ENCODE peak calls at places on chromosome 1, in four cellular contexts. T, H, K and P are unnamed samples.

GRCh38 chr1:157137051-157137772 is 983 bp downstream of the ETV3 start:
- DNase-seq in T (no peak), K (peak), H (no peak), P (peak)

GRCh38 chr1:150144606-150145005 is 5.1 kb upstream of the PLEKHO1 start:
- DNase-seq in T (no peak), K (peak), H (no peak), P (no peak)

GRCh38 chr1:19450811-19451564 is 34.4 kb downstream of the CAPZB start:
- DNase-seq in K (peak), T (no peak), H (no peak), P (no peak)

GRCh38 chr1:155827450-155827849 is 29.6 kb downstream of the GON4L start:
- DNase-seq in T (no peak), H (no peak), K (no peak), P (no peak)

GRCh38 chr1:12650001-12650421 is 6.1 kb downstream of the AADACL4 start:
- DNase-seq in T (no peak), K (peak), H (no peak), P (no peak)

GRCh38 chr1:61142726-61143500 is 60.6 kb downstream of the NFIA start:
- DNase-seq in T (no peak), K (no peak), H (no peak), P (no peak)

GRCh38 chr1:219365435-219365834 is 191.8 kb downstream of the LYPLAL1 start:
- DNase-seq in K (no peak), T (no peak), H (no peak), P (no peak)

GRCh38 chr1:150309758-150310495 is 11.4 kb upstream of the PRPF3 start:
- DNase-seq in T (no peak), K (no peak), H (no peak), P (no peak)

GRCh38 chr1:84298688-84299535 is 2.6 kb upstream of the SAMD13 start:
- DNase-seq in K (peak), T (peak), H (peak), P (peak)

GRCh38 chr1:30778156-30778978 is 20.8 kb upstream of the LAPTM5 start:
- DNase-seq in T (no peak), K (peak), H (no peak), P (no peak)

GRCh38 chr1:93042134-93042821 is 36.8 kb upstream of the MTF2 start:
- DNase-seq in T (peak), H (peak), K (no peak), P (peak)

GRCh38 chr1:17156108-17156507 is 36.9 kb upstream of the PADI2 start:
- DNase-seq in K (no peak), T (no peak), H (no peak), P (no peak)

DNA sequence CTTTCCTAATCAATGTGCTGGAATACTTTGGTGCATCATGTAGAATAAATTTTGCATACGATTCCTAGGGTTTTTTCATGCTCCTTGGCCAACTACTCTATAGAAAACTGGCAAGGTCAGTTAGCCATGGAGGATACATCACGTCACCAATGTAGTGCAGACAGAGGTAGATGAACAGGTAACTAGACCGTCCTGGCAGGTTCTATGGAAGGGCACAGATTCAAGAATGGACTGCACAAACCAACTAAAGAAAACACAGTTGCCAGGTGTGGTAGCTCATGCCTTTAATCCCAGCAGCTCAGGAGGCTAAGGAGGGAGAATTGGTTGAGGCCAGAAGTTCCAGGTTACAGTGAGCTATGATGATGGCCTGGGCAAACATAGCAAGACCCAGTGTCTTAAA is 9.9 kb downstream of the MTF1 start:
- DNase-seq in T (no peak), H (no peak), K (no peak), P (no peak)
- TF ChIP-seq POLR2A in T (no peak), H (no peak), K (no peak), P (no peak)

GRCh38 chr1:220917101-220917500 is 37.9 kb downstream of the HLX start:
- DNase-seq in H (no peak), K (no peak), T (no peak), P (no peak)

GRCh38 chr1:220915954-220916353 is 36.7 kb downstream of the HLX start:
- DNase-seq in H (no peak), T (no peak), K (no peak), P (no peak)

GRCh38 chr1:220918285-220918951 is 39.2 kb downstream of the HLX start:
- DNase-seq in H (no peak), K (no peak), T (no peak), P (no peak)

GRCh38 chr1:220915117-220915440 is 35.8 kb downstream of the HLX start:
- DNase-seq in H (no peak), T (no peak), K (no peak), P (no peak)

DNA sequence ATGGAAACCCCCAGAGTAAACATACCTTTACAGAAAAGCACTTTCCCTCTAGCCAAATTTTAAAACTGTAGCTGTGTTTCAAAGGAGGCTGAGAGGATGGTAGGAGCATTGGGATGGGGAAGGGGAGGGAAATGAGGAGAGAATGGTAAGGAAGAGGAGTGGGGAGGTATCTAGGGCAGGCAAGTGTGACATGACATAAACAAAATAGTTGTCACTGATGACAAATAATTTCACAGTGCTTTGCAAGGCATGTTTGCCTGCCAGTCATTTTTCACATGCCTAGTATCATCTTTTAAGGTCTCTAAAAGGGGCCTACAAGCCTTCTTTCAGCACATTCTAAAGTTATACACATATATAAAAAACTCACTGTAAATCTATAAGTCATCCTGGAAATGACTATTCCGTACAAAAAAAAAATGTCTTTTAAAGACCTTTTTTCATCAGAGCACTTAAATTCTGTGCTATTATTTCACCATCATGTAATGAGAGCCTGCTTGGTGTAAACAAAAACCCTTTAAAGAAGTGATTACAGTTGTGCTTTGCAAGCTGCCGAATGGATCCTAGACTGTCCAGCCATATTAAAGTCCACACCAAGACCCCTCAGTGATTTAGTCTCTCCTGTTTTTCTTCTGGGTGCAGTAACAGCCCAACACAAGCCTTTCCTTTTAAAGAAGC is 38.4 kb downstream of the HLX start:
- DNase-seq in K (no peak), H (no peak), T (no peak), P (no peak)
- TF ChIP-seq POLR2A in K (no peak), H (no peak), T (no peak), P (no peak)

DNA sequence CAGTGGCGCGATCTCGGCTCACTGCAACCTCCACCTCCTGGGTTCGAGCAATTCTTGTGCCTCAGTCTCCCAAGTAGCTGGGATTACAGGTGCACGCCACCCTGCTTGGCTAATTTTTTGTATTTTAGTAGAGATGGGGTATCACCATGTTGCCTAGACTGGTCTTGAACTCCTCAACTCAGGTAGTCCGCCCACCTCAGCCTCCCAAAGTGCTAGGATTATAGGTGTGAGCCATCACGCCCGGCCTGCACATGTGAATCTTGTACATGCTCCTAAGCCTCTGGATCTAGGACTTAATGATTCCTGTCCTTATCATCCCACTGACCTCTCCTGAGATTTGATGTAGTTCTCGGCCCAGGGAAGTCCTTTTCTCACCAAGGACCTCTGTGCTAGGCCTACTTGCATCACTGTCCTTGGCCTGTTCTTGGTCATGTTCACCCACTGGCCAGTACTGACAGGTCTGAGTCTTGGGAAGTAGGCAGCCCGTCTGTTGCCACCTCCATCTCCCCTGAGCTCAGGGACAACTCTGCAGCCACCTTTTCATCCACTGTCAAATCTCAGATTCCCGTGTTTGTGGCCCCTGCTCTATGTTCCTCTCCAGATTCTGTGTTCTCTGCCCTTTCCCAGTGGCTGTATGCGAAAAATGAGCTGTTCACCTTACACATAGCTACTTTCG is 9.4 kb downstream of the HYI start:
- DNase-seq in T (no peak), H (no peak), K (no peak), P (peak)
- TF ChIP-seq POLR2A in T (no peak), H (no peak), K (peak), P (no peak)

GRCh38 chr1:43370564-43370963 is 2.8 kb upstream of the ELOVL1 start:
- DNase-seq in H (no peak), K (no peak), T (no peak), P (no peak)
- TF ChIP-seq POLR2A in H (no peak), K (no peak), T (no peak), P (no peak)

GRCh38 chr1:153420306-153420705 is 4.0 kb downstream of the S100A7A start:
- DNase-seq in K (no peak), T (no peak), H (no peak), P (no peak)
- TF ChIP-seq POLR2A in K (no peak), T (no peak), H (no peak), P (no peak)

GRCh38 chr1:152946651-152947256 is at the start of gene SPRR5:
- DNase-seq in K (no peak), H (no peak), T (no peak), P (no peak)
- TF ChIP-seq POLR2A in K (no peak), H (no peak), T (no peak), P (no peak)

DNA sequence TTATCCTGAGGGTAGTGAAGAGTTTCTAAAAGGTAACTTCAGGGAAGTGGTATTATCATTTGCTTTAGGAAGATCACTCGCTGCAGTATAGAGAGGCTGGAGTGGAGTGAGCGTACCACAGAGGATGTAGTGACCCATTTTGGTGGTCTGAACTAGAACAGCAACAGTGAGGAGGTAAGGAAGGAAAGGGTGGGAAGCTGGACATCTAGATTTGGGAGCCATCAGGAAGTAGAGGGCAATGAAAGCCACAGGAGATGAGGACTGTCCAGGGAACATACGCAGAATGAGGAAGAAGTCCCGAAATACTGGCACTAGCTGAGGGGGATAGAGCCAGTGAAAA is 94.9 kb downstream of the PIK3R3 start:
- DNase-seq in T (no peak), K (no peak), H (no peak), P (no peak)
- TF ChIP-seq POLR2A in T (no peak), K (no peak), H (peak), P (no peak)

DNA sequence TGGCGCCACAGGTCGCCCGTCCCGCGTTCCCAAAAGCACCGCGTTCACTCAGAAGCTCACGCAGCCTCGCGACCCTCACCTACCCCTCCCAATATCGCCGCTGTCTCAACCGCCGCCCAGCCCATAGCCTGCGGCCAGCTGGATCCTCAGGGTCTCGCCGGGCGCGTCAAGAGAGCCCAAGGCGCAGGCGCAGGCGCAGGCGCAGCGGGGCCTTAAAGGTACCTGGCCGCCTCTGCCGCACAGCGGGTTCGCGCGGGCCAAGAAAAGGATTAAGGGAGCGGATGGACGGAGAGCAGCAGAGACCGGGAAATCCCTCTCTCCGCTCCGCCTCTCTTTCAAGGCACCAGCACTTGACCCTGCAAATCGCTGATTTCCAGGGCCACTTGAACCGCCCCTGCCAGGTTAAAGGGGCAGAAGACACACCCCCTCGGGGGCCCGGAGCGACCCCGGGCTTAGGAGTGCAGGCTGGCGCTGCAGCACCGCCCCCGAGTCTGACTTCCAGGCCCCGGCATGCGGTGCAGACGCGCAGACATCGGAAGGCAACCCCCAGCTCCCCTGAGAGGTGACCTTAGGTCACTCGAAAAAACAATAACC is at the start of gene NBPF20:
- DNase-seq in T (peak), H (peak), K (peak), P (peak)
- TF ChIP-seq POLR2A in T (no peak), H (no peak), K (peak), P (no peak)

GRCh38 chr1:94801919-94802546 is 18.1 kb upstream of the SLC44A3 start:
- DNase-seq in T (no peak), K (peak), H (peak), P (peak)
- TF ChIP-seq POLR2A in T (no peak), K (no peak), H (no peak), P (no peak)